ENCODE peak calls at places on chromosomes 2 and 18, in ten cellular contexts. One of them, this sample, is unnamed.
A peak's percentile ranks its signal among the peaks of the same experiment; 100 is the strongest.

GRCh38 chr18:75478996-75479870 is 51.7 kb upstream of the SMIM21 start:
- DNase-seq in HepG2: peak; percentile 34
- DNase-seq in hepatocyte: peak; percentile 62
- DNase-seq in A673: peak; percentile 58
- DNase-seq in coronary artery: no peak
- DNase-seq in astrocyte: peak; percentile 37
- DNase-seq in A549: peak; percentile 17
- DNase-seq in Jurkat, Clone E6-1: peak; percentile 36
- DNase-seq in osteoblast: no peak
- DNase-seq in thoracic aorta: no peak
- DNase-seq in this sample: no peak

GRCh38 chr2:25757906-25758305 is 84.5 kb upstream of the DTNB start:
- DNase-seq in coronary artery: no peak
- DNase-seq in hepatocyte: peak; percentile 30
- DNase-seq in A673: no peak
- DNase-seq in osteoblast: no peak
- DNase-seq in thoracic aorta: no peak
- DNase-seq in Jurkat, Clone E6-1: no peak
- DNase-seq in HepG2: no peak
- DNase-seq in astrocyte: no peak
- DNase-seq in A549: no peak
- DNase-seq in this sample: no peak

GRCh38 chr2:1593371-1594205 is 150.7 kb downstream of the PXDN start:
- DNase-seq in hepatocyte: peak; percentile 44
- DNase-seq in coronary artery: peak; percentile 75
- DNase-seq in A549: peak; percentile 15
- DNase-seq in thoracic aorta: no peak
- DNase-seq in osteoblast: peak; percentile 95
- DNase-seq in HepG2: no peak
- DNase-seq in A673: peak; percentile 66
- DNase-seq in astrocyte: peak; percentile 97
- DNase-seq in Jurkat, Clone E6-1: peak; percentile 68
- DNase-seq in this sample: no peak

GRCh38 chr2:152525277-152525838 is 190.4 kb downstream of the FMNL2 start:
- DNase-seq in Jurkat, Clone E6-1: no peak
- DNase-seq in hepatocyte: no peak
- DNase-seq in HepG2: peak; percentile 27
- DNase-seq in A673: peak; percentile 76
- DNase-seq in astrocyte: peak; percentile 68
- DNase-seq in osteoblast: no peak
- DNase-seq in coronary artery: no peak
- DNase-seq in A549: peak; percentile 49
- DNase-seq in thoracic aorta: no peak
- DNase-seq in this sample: peak; percentile 16

GRCh38 chr2:190649798-190650390 is 1.0 kb downstream of the NAB1 start:
- DNase-seq in thoracic aorta: no peak
- DNase-seq in osteoblast: peak; percentile 92
- DNase-seq in A673: peak; percentile 53
- DNase-seq in HepG2: peak; percentile 47
- DNase-seq in A549: peak; percentile 46
- DNase-seq in astrocyte: no peak
- DNase-seq in coronary artery: no peak
- DNase-seq in hepatocyte: no peak
- DNase-seq in Jurkat, Clone E6-1: peak; percentile 12
- DNase-seq in this sample: no peak

GRCh38 chr2:173043466-173043865 is 32.2 kb upstream of the MAP3K20 start:
- DNase-seq in osteoblast: no peak
- DNase-seq in astrocyte: no peak
- DNase-seq in coronary artery: no peak
- DNase-seq in hepatocyte: no peak
- DNase-seq in HepG2: no peak
- DNase-seq in A673: no peak
- DNase-seq in Jurkat, Clone E6-1: no peak
- DNase-seq in thoracic aorta: no peak
- DNase-seq in A549: no peak
- DNase-seq in this sample: peak; percentile 16

GRCh38 chr2:197803033-197803444 is 1.4 kb upstream of the PLCL1 start:
- DNase-seq in hepatocyte: peak; percentile 69
- DNase-seq in coronary artery: no peak
- DNase-seq in A549: peak; percentile 53
- DNase-seq in A673: peak; percentile 61
- DNase-seq in osteoblast: peak; percentile 79
- DNase-seq in HepG2: peak; percentile 51
- DNase-seq in thoracic aorta: no peak
- DNase-seq in astrocyte: peak; percentile 19
- DNase-seq in Jurkat, Clone E6-1: peak; percentile 68
- DNase-seq in this sample: no peak

GRCh38 chr2:186523781-186524180 is 37.7 kb downstream of the ZC3H15 start:
- DNase-seq in A549: no peak
- DNase-seq in Jurkat, Clone E6-1: no peak
- DNase-seq in HepG2: no peak
- DNase-seq in A673: peak; percentile 68
- DNase-seq in hepatocyte: no peak
- DNase-seq in astrocyte: no peak
- DNase-seq in thoracic aorta: no peak
- DNase-seq in osteoblast: no peak
- DNase-seq in coronary artery: no peak
- DNase-seq in this sample: no peak

GRCh38 chr2:42764901-42765300 is 966 bp upstream of the OXER1 start:
- DNase-seq in astrocyte: no peak
- DNase-seq in A673: no peak
- DNase-seq in coronary artery: no peak
- DNase-seq in Jurkat, Clone E6-1: no peak
- DNase-seq in A549: no peak
- DNase-seq in thoracic aorta: no peak
- DNase-seq in hepatocyte: no peak
- DNase-seq in osteoblast: peak; percentile 51
- DNase-seq in HepG2: no peak
- DNase-seq in this sample: no peak

GRCh38 chr2:176083796-176084261 is at the start of gene EVX2:
- DNase-seq in hepatocyte: no peak
- DNase-seq in A673: no peak
- DNase-seq in HepG2: no peak
- DNase-seq in Jurkat, Clone E6-1: no peak
- DNase-seq in A549: no peak
- DNase-seq in thoracic aorta: no peak
- DNase-seq in coronary artery: peak; percentile 36
- DNase-seq in astrocyte: no peak
- DNase-seq in osteoblast: peak; percentile 82
- DNase-seq in this sample: no peak

GRCh38 chr2:176082885-176083731 is 654 bp downstream of the EVX2 start:
- DNase-seq in Jurkat, Clone E6-1: no peak
- DNase-seq in hepatocyte: no peak
- DNase-seq in A673: peak; percentile 51
- DNase-seq in osteoblast: peak; percentile 82
- DNase-seq in astrocyte: no peak
- DNase-seq in HepG2: no peak
- DNase-seq in coronary artery: peak; percentile 61
- DNase-seq in A549: no peak
- DNase-seq in thoracic aorta: no peak
- DNase-seq in this sample: no peak

GRCh38 chr2:176084629-176085119 is 912 bp upstream of the EVX2 start:
- DNase-seq in thoracic aorta: no peak
- DNase-seq in Jurkat, Clone E6-1: no peak
- DNase-seq in HepG2: no peak
- DNase-seq in osteoblast: peak; percentile 91
- DNase-seq in astrocyte: no peak
- DNase-seq in coronary artery: peak; percentile 1
- DNase-seq in A549: no peak
- DNase-seq in A673: peak; percentile 58
- DNase-seq in hepatocyte: no peak
- DNase-seq in this sample: no peak

GRCh38 chr2:176085861-176086771 is 2.4 kb upstream of the EVX2 start:
- DNase-seq in Jurkat, Clone E6-1: no peak
- DNase-seq in A673: peak; percentile 73
- DNase-seq in astrocyte: no peak
- DNase-seq in thoracic aorta: no peak
- DNase-seq in hepatocyte: peak; percentile 76
- DNase-seq in osteoblast: peak; percentile 87
- DNase-seq in HepG2: peak; percentile 31
- DNase-seq in coronary artery: peak; percentile 67
- DNase-seq in A549: peak; percentile 55
- DNase-seq in this sample: peak; percentile 21

DNA sequence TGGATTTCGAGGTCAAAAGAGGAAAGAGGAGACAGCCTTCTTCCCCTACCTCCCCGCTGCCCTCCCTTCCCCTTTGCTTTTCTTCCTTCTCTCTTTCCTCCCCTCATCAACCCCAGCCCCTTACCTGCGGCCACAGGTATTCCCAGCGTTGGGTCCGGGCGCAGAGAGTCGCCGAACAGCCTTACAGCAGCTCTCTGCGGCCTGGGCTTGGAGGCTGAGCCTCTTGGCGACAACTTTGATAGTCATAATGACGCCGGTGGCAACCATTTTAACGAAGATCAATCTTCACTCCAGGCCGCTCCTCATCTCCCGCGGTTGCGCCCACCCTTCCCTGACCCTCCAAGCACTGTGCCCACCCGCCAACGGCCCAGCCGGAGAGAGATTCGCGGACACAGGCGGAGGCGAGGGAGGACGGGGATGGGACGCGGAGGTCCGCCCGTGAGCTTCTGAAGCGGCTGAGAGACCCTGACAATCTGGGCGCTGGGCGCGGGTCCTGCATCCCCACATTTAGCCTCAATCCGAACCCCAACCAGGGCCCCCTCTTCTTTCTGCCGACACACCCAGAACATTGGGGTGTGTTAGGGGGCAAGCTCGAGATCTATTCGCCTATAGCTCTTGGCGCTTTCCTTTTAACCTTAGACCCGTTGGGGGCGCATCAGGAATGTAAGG is 1.5 kb upstream of the EVX2 start:
- DNase-seq in hepatocyte: no peak
- DNase-seq in HepG2: no peak
- DNase-seq in coronary artery: peak; percentile 47
- DNase-seq in thoracic aorta: no peak
- DNase-seq in A673: no peak
- DNase-seq in astrocyte: no peak
- DNase-seq in osteoblast: peak; percentile 58
- DNase-seq in Jurkat, Clone E6-1: no peak
- DNase-seq in A549: no peak
- DNase-seq in this sample: no peak
- H3K4me3 ChIP-seq in hepatocyte: peak overlapping the region; percentile 51
- H3K4me3 ChIP-seq in HepG2: no peak overlapping the region
- H3K4me3 ChIP-seq in coronary artery: peak overlapping the region; percentile 25
- H3K4me3 ChIP-seq in thoracic aorta: no peak overlapping the region
- H3K4me3 ChIP-seq in A673: peak overlapping the region; percentile 45
- H3K4me3 ChIP-seq in astrocyte: no peak overlapping the region
- H3K4me3 ChIP-seq in osteoblast: no peak overlapping the region
- H3K4me3 ChIP-seq in Jurkat, Clone E6-1: no peak overlapping the region
- H3K4me3 ChIP-seq in A549: no peak overlapping the region
- H3K4me3 ChIP-seq in this sample: no peak overlapping the region

GRCh38 chr18:23200751-23201150 is 65.5 kb downstream of the CABLES1 start:
- DNase-seq in A673: no peak
- DNase-seq in A549: no peak
- DNase-seq in hepatocyte: no peak
- DNase-seq in thoracic aorta: no peak
- DNase-seq in HepG2: no peak
- DNase-seq in coronary artery: no peak
- DNase-seq in osteoblast: no peak
- DNase-seq in astrocyte: no peak
- DNase-seq in Jurkat, Clone E6-1: no peak
- DNase-seq in this sample: no peak
- H3K4me3 ChIP-seq in A673: no peak overlapping the region
- H3K4me3 ChIP-seq in A549: no peak overlapping the region
- H3K4me3 ChIP-seq in hepatocyte: no peak overlapping the region
- H3K4me3 ChIP-seq in thoracic aorta: no peak overlapping the region
- H3K4me3 ChIP-seq in HepG2: no peak overlapping the region
- H3K4me3 ChIP-seq in coronary artery: no peak overlapping the region
- H3K4me3 ChIP-seq in osteoblast: no peak overlapping the region
- H3K4me3 ChIP-seq in astrocyte: no peak overlapping the region
- H3K4me3 ChIP-seq in Jurkat, Clone E6-1: no peak overlapping the region
- H3K4me3 ChIP-seq in this sample: no peak overlapping the region

DNA sequence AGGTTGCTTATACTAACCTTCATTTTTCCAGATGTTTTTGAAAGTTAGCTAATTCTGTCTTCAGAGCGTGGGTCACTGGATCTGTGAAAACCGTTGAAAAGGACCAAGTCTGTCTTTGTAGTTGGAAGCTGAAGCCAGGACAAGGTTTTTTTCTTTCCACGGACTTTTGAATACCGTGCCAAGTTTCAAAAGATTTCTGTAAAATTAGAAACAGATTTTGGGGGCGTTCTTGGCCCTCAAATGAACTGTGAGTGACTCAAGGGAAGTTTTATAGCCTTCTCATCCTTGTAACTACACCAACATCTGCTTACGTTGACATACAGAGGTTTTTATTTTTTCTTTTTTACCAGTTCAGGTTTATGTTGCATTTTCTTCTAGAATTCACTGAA is at the start of gene FAP:
- DNase-seq in osteoblast: peak; percentile 68
- DNase-seq in A549: no peak
- DNase-seq in thoracic aorta: no peak
- DNase-seq in A673: peak; percentile 35
- DNase-seq in HepG2: no peak
- DNase-seq in hepatocyte: peak; percentile 58
- DNase-seq in coronary artery: no peak
- DNase-seq in Jurkat, Clone E6-1: no peak
- DNase-seq in astrocyte: peak; percentile 92
- DNase-seq in this sample: no peak
- H3K4me3 ChIP-seq in osteoblast: peak within 1 kb of the TSS; percentile 83
- H3K4me3 ChIP-seq in A549: no peak within 1 kb of the TSS
- H3K4me3 ChIP-seq in thoracic aorta: peak within 1 kb of the TSS; percentile 57
- H3K4me3 ChIP-seq in A673: peak within 1 kb of the TSS; percentile 9
- H3K4me3 ChIP-seq in HepG2: no peak within 1 kb of the TSS
- H3K4me3 ChIP-seq in hepatocyte: peak within 1 kb of the TSS; percentile 21
- H3K4me3 ChIP-seq in coronary artery: peak within 1 kb of the TSS; percentile 55
- H3K4me3 ChIP-seq in Jurkat, Clone E6-1: no peak within 1 kb of the TSS
- H3K4me3 ChIP-seq in astrocyte: peak within 1 kb of the TSS; percentile 96
- H3K4me3 ChIP-seq in this sample: no peak within 1 kb of the TSS

GRCh38 chr2:157898591-157898996 is 22.5 kb upstream of the ACVR1 start:
- DNase-seq in A673: peak; percentile 28
- DNase-seq in coronary artery: no peak
- DNase-seq in astrocyte: peak; percentile 95
- DNase-seq in A549: peak; percentile 58
- DNase-seq in hepatocyte: peak; percentile 56
- DNase-seq in thoracic aorta: no peak
- DNase-seq in HepG2: no peak
- DNase-seq in osteoblast: peak; percentile 72
- DNase-seq in Jurkat, Clone E6-1: no peak
- DNase-seq in this sample: peak; percentile 37

GRCh38 chr2:157897106-157897971 is 21.2 kb upstream of the ACVR1 start:
- DNase-seq in hepatocyte: no peak
- DNase-seq in astrocyte: no peak
- DNase-seq in HepG2: no peak
- DNase-seq in thoracic aorta: no peak
- DNase-seq in coronary artery: no peak
- DNase-seq in Jurkat, Clone E6-1: peak; percentile 75
- DNase-seq in A549: no peak
- DNase-seq in A673: no peak
- DNase-seq in osteoblast: no peak
- DNase-seq in this sample: no peak

GRCh38 chr2:157893611-157894010 is 17.5 kb upstream of the ACVR1 start:
- DNase-seq in coronary artery: no peak
- DNase-seq in A549: no peak
- DNase-seq in osteoblast: no peak
- DNase-seq in A673: no peak
- DNase-seq in astrocyte: no peak
- DNase-seq in HepG2: no peak
- DNase-seq in hepatocyte: no peak
- DNase-seq in thoracic aorta: no peak
- DNase-seq in Jurkat, Clone E6-1: no peak
- DNase-seq in this sample: no peak

GRCh38 chr2:157894694-157895450 is 18.7 kb upstream of the ACVR1 start:
- DNase-seq in HepG2: no peak
- DNase-seq in osteoblast: peak; percentile 73
- DNase-seq in astrocyte: peak; percentile 78
- DNase-seq in A673: no peak
- DNase-seq in coronary artery: no peak
- DNase-seq in hepatocyte: peak; percentile 48
- DNase-seq in thoracic aorta: no peak
- DNase-seq in Jurkat, Clone E6-1: no peak
- DNase-seq in A549: no peak
- DNase-seq in this sample: no peak

GRCh38 chr2:157895531-157895930 is 19.4 kb upstream of the ACVR1 start:
- DNase-seq in coronary artery: no peak
- DNase-seq in A673: no peak
- DNase-seq in astrocyte: peak; percentile 27
- DNase-seq in Jurkat, Clone E6-1: no peak
- DNase-seq in hepatocyte: no peak
- DNase-seq in A549: no peak
- DNase-seq in HepG2: no peak
- DNase-seq in thoracic aorta: no peak
- DNase-seq in osteoblast: no peak
- DNase-seq in this sample: no peak
- H3K4me3 ChIP-seq in coronary artery: no peak overlapping the region
- H3K4me3 ChIP-seq in A673: no peak overlapping the region
- H3K4me3 ChIP-seq in astrocyte: no peak overlapping the region
- H3K4me3 ChIP-seq in Jurkat, Clone E6-1: no peak overlapping the region
- H3K4me3 ChIP-seq in hepatocyte: no peak overlapping the region
- H3K4me3 ChIP-seq in A549: no peak overlapping the region
- H3K4me3 ChIP-seq in HepG2: no peak overlapping the region
- H3K4me3 ChIP-seq in thoracic aorta: no peak overlapping the region
- H3K4me3 ChIP-seq in osteoblast: no peak overlapping the region
- H3K4me3 ChIP-seq in this sample: no peak overlapping the region

This sample was measured in body of pancreas.